ENCODE peak calls at places on chromosomes 5 and 9, in seven cellular contexts. H, A, Z, M, G, O and J are unnamed samples.

GRCh38 chr5:132830436-132831094 is at the start of gene SHROOM1:
- DNase-seq in Z (peak; percentile 53), A (peak; percentile 25), O (peak; percentile 66), G (peak; percentile 77), M (peak; percentile 35), H (peak; percentile 35), J (peak; percentile 55)

GRCh38 chr5:75281716-75282465 is 45.2 kb upstream of the ANKRD31 start:
- DNase-seq in Z (no peak), H (no peak), G (no peak), O (no peak), A (no peak), M (peak; percentile 58), J (peak; percentile 27)

GRCh38 chr5:137361275-137361674 is 137.9 kb downstream of the SPOCK1 start:
- DNase-seq in G (no peak), H (no peak), A (peak; percentile 88), O (peak; percentile 44), Z (no peak), M (no peak), J (peak; percentile 59)

GRCh38 chr9:101574773-101575333 is 19.9 kb downstream of the PPP3R2 start:
- DNase-seq in H (no peak), G (no peak), Z (peak; percentile 31), A (peak; percentile 4), O (no peak), M (no peak), J (no peak)

GRCh38 chr9:89054865-89055495 is 63.7 kb downstream of the S1PR3 start:
- DNase-seq in M (no peak), A (no peak), G (no peak), H (no peak), O (no peak), Z (no peak), J (no peak)

GRCh38 chr5:59158165-59158564 is 575.3 kb downstream of the RAB3C start:
- DNase-seq in M (peak; percentile 50), H (no peak), Z (peak; percentile 35), G (no peak), A (no peak), O (peak; percentile 12), J (peak; percentile 23)

GRCh38 chr5:776862-777711 is 7.4 kb downstream of the ZDHHC11B start:
- DNase-seq in Z (peak; percentile 48), H (no peak), O (no peak), G (no peak), A (no peak), M (no peak), J (no peak)

GRCh38 chr9:111984075-111984802 is 87.6 kb downstream of the UGCG start:
- DNase-seq in G (no peak), M (no peak), H (no peak), Z (no peak), O (no peak), A (no peak), J (no peak)

GRCh38 chr9:91004992-91005391 is 203.4 kb downstream of the SYK start:
- DNase-seq in G (no peak), O (no peak), H (no peak), M (no peak), Z (no peak), A (no peak), J (no peak)

GRCh38 chr9:91006046-91006445 is 204.4 kb downstream of the SYK start:
- DNase-seq in A (no peak), O (no peak), M (peak; percentile 18), H (no peak), G (no peak), Z (peak; percentile 20), J (no peak)

GRCh38 chr9:91008568-91008967 is 206.9 kb downstream of the SYK start:
- DNase-seq in Z (no peak), G (no peak), M (no peak), A (no peak), O (no peak), H (no peak), J (no peak)

GRCh38 chr9:91001146-91001611 is 199.6 kb downstream of the SYK start:
- DNase-seq in H (no peak), A (peak; percentile 59), Z (peak; percentile 79), G (no peak), M (peak; percentile 99), O (peak; percentile 31), J (peak; percentile 73)

GRCh38 chr9:91004484-91004883 is 202.9 kb downstream of the SYK start:
- DNase-seq in O (no peak), M (no peak), G (no peak), H (no peak), Z (no peak), A (no peak), J (no peak)
- TF ChIP-seq CTCF in O (no peak), M (no peak), G (no peak), H (no peak), Z (no peak), A (peak; percentile 21), J (no peak)

DNA sequence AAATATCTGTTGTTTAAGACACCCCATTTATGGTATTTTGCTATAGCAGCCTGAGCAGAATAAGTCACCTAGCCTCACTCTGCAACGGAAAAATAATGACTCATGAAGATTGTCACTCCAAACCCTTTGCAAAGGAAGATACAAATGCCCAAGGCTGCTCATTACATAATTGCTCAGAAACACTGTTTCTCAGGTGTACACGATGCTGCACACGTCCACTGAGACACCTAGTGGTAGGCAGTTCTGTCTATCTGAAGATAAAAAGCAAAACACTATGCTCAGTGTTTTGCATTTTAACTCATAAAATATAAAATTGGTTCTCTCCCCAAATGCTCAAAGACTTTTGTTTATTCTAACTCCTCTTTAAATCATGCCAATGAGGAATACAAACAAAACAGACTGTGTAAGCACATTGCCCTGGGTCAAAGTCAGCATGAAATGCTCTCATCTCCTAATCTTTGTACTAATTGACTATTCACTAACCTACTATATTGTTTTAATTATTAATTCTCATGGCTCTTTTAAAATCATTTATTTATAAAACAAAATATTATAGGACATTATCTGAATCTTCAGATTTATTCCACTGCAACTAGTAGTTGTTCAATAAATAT is 7.7 kb upstream of the TSLP start:
- DNase-seq in Z (no peak), G (no peak), A (peak; percentile 37), O (peak; percentile 23), M (peak; percentile 88), H (no peak), J (peak; percentile 49)
- TF ChIP-seq CTCF in Z (peak; percentile 49), G (no peak), A (peak; percentile 55), O (peak; percentile 44), M (peak; percentile 90), H (no peak), J (peak; percentile 62)

GRCh38 chr9:14400658-14400995 is 86.7 kb upstream of the NFIB start:
- DNase-seq in M (peak; percentile 76), Z (peak; percentile 95), H (no peak), G (peak; percentile 73), A (peak; percentile 98), O (peak; percentile 96), J (peak; percentile 97)
- TF ChIP-seq CTCF in M (peak; percentile 66), Z (peak; percentile 69), H (no peak), G (peak; percentile 58), A (peak; percentile 71), O (peak; percentile 71), J (peak; percentile 67)

DNA sequence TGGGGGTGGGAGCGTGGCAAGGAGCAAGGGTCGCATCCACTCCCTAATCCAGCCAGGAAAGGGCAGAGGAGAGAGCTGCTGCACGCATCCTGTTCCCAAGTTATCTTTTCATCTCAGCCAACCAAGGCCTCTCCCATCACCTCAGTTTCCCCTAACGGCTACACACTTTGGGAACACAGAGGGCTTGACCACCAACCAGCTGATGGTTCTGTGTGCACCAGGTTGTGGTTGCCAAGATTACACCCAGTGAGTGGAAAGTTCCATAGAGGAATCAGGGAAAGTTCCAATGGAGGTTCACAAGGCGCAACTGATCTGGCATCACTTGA is 53.9 kb downstream of the ADAM19 start:
- DNase-seq in O (no peak), Z (no peak), A (no peak), M (no peak), G (no peak), H (no peak), J (no peak)
- TF ChIP-seq CTCF in O (no peak), Z (no peak), A (no peak), M (no peak), G (no peak), H (no peak), J (no peak)

DNA sequence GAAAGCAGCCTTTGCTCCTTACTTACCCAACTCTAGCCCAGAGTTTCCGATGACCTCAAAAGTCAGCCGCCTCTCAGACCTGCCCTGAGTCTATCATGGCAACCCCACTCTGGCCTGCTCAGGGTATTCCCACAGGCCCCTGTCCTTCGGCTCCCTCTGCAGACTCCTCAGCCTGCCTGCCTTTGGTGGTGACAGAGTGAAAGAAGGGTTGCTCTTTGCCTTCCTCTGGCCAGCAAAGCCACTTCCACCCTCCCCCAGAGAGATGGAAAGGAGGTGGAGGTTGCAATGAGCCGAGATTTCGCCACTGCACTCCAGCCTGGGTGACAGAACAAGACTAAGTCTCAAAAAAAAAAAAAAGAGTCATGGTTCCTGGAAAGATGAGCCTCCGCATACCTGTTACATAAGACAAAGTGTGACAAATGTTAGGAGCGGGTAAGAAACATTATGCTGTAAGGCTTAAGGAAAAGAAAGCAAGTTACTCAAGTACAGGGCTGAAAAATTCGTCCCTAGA is 2.3 kb upstream of the SMIM33 start:
- DNase-seq in H (no peak), Z (peak; percentile 40), A (no peak), O (no peak), M (peak; percentile 28), G (no peak), J (no peak)
- TF ChIP-seq CTCF in H (no peak), Z (no peak), A (no peak), O (no peak), M (no peak), G (no peak), J (no peak)

GRCh38 chr5:74035521-74035937 is 409.5 kb downstream of the ARHGEF28 start:
- DNase-seq in H (no peak), G (no peak), O (peak; percentile 88), M (peak; percentile 64), Z (peak; percentile 91), A (peak; percentile 80), J (peak; percentile 83)
- TF ChIP-seq CTCF in H (no peak), G (peak; percentile 51), O (peak; percentile 63), M (peak; percentile 41), Z (peak; percentile 68), A (peak; percentile 55), J (peak; percentile 49)

GRCh38 chr9:128206484-128206883 is 3.3 kb downstream of the DNM1 start:
- DNase-seq in O (no peak), H (no peak), Z (no peak), M (no peak), G (no peak), A (no peak), J (no peak)
- TF ChIP-seq CTCF in O (no peak), H (no peak), Z (no peak), M (no peak), G (no peak), A (no peak), J (no peak)

DNA sequence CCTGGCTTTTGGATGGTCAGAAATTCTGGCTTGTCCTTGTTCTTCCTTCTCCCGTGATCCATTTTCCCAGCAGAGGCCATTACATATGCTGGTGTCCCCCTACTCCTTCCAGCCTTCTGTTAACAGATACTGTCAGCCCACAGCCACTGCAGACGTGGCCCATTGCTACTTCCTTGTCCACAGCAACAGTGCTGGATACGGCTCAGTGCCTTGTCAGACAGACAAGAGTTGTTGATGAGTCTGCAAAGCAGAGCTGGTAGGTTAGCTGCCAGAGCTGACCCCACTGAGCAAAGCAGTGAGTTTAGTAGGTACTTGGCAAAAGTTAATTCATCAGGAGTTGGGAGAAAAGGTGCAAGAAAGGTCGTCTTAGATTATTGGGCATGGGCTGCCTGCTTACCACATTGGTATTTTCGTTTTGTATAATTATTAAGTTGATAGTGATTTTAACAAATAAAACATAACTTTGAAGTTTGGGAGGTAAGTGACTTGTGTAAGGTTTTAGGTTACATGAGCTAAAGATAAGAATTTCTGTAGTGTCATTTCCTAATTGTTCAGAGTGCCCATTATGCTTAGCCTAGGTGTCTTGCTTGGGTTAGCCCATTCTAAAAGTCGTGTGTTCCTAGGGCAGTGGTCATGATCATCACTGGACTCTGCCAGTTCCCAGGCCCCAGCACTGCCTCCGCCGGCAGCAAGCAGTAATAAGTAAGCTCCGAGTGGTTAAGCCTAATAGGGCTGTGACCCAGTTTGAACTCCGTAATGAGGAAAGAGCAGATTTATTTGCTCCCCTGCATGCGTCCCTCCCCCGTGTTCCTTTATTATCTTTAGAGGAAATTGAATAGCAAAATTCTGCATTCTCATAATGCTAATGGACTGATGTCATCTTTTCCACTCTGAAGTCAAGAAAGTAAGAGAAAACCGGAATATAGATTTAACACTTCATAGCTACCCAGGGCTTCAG is 292.0 kb downstream of the FANCC start:
- DNase-seq in G (peak; percentile 83), Z (peak; percentile 92), A (peak; percentile 85), M (no peak), H (no peak), O (peak; percentile 97), J (peak; percentile 96)
- TF ChIP-seq CTCF in G (peak; percentile 45), Z (peak; percentile 48), A (peak; percentile 66), M (peak; percentile 16), H (no peak), O (peak; percentile 63), J (peak; percentile 63)